ENCODE peak calls at places on chromosomes 4 and X, in eight cellular contexts. G is fibroblast of pulmonary artery, W is ELR, O is HS-27A, A is NCI-H524, P is cardiac muscle cell, F is kidney, J is left cardiac atrium. I is an unnamed sample.

GRCh38 chr4:105059337-105059736 is 87.3 kb upstream of the TET2 start:
- DNase-seq in P (no peak), O (no peak), G (no peak), J (no peak), F (no peak), A (no peak), W (no peak), I (no peak)

GRCh38 chrX:153723351-153724251 is 586 bp downstream of the BCAP31 start:
- DNase-seq in P (peak; percentile 56), F (peak; percentile 81), A (no peak), G (peak; percentile 40), O (peak; percentile 17), J (peak; percentile 50), W (peak; percentile 63), I (peak; percentile 38)

GRCh38 chr4:184177271-184177670 is 40.4 kb downstream of the ENPP6 start:
- DNase-seq in J (no peak), F (no peak), G (no peak), W (no peak), P (no peak), A (no peak), O (no peak), I (no peak)

GRCh38 chrX:41273638-41274037 is 60.3 kb upstream of the DDX3X start:
- DNase-seq in W (peak; percentile 14), G (peak; percentile 24), J (no peak), O (no peak), P (no peak), A (no peak), F (no peak), I (peak; percentile 12)

GRCh38 chrX:53684415-53685192 is 1.9 kb downstream of the HUWE1 start:
- DNase-seq in P (no peak), J (no peak), W (peak; percentile 22), A (no peak), O (no peak), G (no peak), F (peak; percentile 96), I (no peak)

GRCh38 chr4:125677665-125678307 is 363.0 kb downstream of the FAT4 start:
- DNase-seq in J (no peak), A (no peak), W (peak; percentile 3), G (no peak), P (no peak), F (no peak), O (no peak), I (no peak)

GRCh38 chr4:140637836-140638235 is 69.1 kb upstream of the UCP1 start:
- DNase-seq in F (no peak), A (no peak), P (peak; percentile 40), G (peak; percentile 42), J (no peak), W (peak; percentile 42), O (no peak), I (no peak)

GRCh38 chr4:138062929-138063328 is 179.2 kb downstream of the SLC7A11 start:
- DNase-seq in O (no peak), J (no peak), A (no peak), W (peak; percentile 53), F (no peak), P (no peak), G (peak; percentile 68), I (peak; percentile 32)

GRCh38 chr4:169071781-169072180 is 61.7 kb upstream of the CBR4 start:
- DNase-seq in G (no peak), P (no peak), W (no peak), A (no peak), O (no peak), J (no peak), F (no peak), I (no peak)

GRCh38 chrX:46630141-46630540 is 56.6 kb downstream of the CHST7 start:
- DNase-seq in W (peak; percentile 38), A (no peak), O (no peak), P (no peak), J (no peak), G (no peak), F (no peak), I (no peak)

GRCh38 chrX:153972368-153973126 is at the start of gene TMEM187:
- DNase-seq in F (peak; percentile 96), W (peak; percentile 93), J (peak; percentile 90), A (peak; percentile 92), O (peak; percentile 58), G (peak; percentile 85), P (peak; percentile 85), I (peak; percentile 75)

GRCh38 chrX:115649461-115650063 is 88.6 kb downstream of the PLS3 start:
- DNase-seq in J (no peak), P (no peak), F (no peak), O (no peak), G (no peak), W (no peak), A (no peak), I (no peak)

GRCh38 chr4:170674176-170674575 is 584.4 kb upstream of the AADAT start:
- DNase-seq in G (no peak), A (no peak), O (no peak), F (no peak), W (peak; percentile 53), P (no peak), J (no peak), I (no peak)

GRCh38 chr4:100268807-100269206 is 78.5 kb upstream of the DDIT4L start:
- DNase-seq in W (no peak), J (no peak), O (no peak), P (no peak), F (no peak), A (peak; percentile 38), G (no peak), I (no peak)

GRCh38 chrX:17376381-17377046 is 1.5 kb downstream of the NHS start:
- DNase-seq in A (no peak), W (peak; percentile 44), G (no peak), O (no peak), F (peak; percentile 78), P (peak; percentile 8), J (no peak), I (no peak)

GRCh38 chrX:47745386-47745785 is 86.4 kb upstream of the UXT start:
- DNase-seq in J (no peak), O (no peak), G (no peak), W (peak; percentile 9), F (no peak), A (no peak), P (no peak), I (no peak)

GRCh38 chr4:75494563-75494962 is 19.6 kb downstream of the RCHY1 start:
- DNase-seq in J (no peak), A (no peak), P (no peak), O (no peak), W (peak; percentile 66), G (peak; percentile 80), F (no peak), I (peak; percentile 11)

GRCh38 chrX:38627683-38628082 is 66.3 kb downstream of the TSPAN7 start:
- DNase-seq in O (peak; percentile 0), A (no peak), G (peak; percentile 10), F (no peak), J (no peak), P (no peak), W (peak; percentile 35), I (no peak)

GRCh38 chrX:49053223-49054072 is 5.4 kb upstream of the CCDC120 start:
- DNase-seq in G (peak; percentile 57), P (peak; percentile 89), J (peak; percentile 75), F (peak; percentile 85), A (peak; percentile 87), O (no peak), W (peak; percentile 64), I (no peak)

GRCh38 chrX:100674705-100675104 is 30.7 kb downstream of the SRPX2 start:
- DNase-seq in O (no peak), G (no peak), F (no peak), J (no peak), W (no peak), A (no peak), P (no peak), I (no peak)

GRCh38 chr4:7135389-7135746 is 57.0 kb upstream of the SORCS2 start:
- DNase-seq in F (no peak), A (no peak), W (no peak), P (no peak), G (no peak), O (peak; percentile 43), J (no peak), I (no peak)

GRCh38 chr4:152579916-152580315 is 44.0 kb upstream of the FBXW7 start:
- DNase-seq in J (no peak), P (peak; percentile 22), O (no peak), G (no peak), W (no peak), F (no peak), A (no peak), I (no peak)

GRCh38 chr4:83109480-83110221 is 4.9 kb downstream of the PLAC8 start:
- DNase-seq in G (peak; percentile 14), P (peak; percentile 72), J (peak; percentile 49), O (no peak), W (peak; percentile 58), F (peak; percentile 77), A (no peak), I (no peak)

GRCh38 chr4:69936566-69936965 is 5.7 kb downstream of the CSN1S1 start:
- DNase-seq in G (peak; percentile 41), O (no peak), F (no peak), A (no peak), P (no peak), W (peak; percentile 2), J (no peak), I (peak; percentile 2)

GRCh38 chrX:100895365-100896075 is 21.4 kb upstream of the NOX1 start:
- DNase-seq in F (no peak), A (peak; percentile 21), O (no peak), J (no peak), P (peak; percentile 28), W (peak; percentile 60), G (peak; percentile 57), I (peak; percentile 23)

GRCh38 chr4:177047851-177048174 is 255.1 kb upstream of the VEGFC start:
- DNase-seq in G (peak; percentile 6), P (no peak), J (no peak), W (peak; percentile 80), F (no peak), O (no peak), A (no peak), I (no peak)

GRCh38 chr4:184598753-184599491 is 50.3 kb downstream of the CASP3 start:
- DNase-seq in W (no peak), P (peak; percentile 48), A (no peak), G (peak; percentile 66), J (peak; percentile 40), F (no peak), O (peak; percentile 17), I (peak; percentile 82)

GRCh38 chr4:155964016-155964891 is 10.6 kb upstream of the CTSO start:
- DNase-seq in F (no peak), J (peak; percentile 24), G (no peak), O (no peak), A (no peak), W (no peak), P (no peak), I (no peak)

GRCh38 chr4:54992266-54992665 is 133.1 kb downstream of the KDR start:
- DNase-seq in P (no peak), J (no peak), O (no peak), A (no peak), F (no peak), G (no peak), W (no peak), I (no peak)

I was measured in NCI-H226.